ENCODE peak calls at places on chromosomes 11 and 22, in four cellular contexts. One of them, this sample, is unnamed.

GRCh38 chr22:25709758-25710157 is 32.2 kb upstream of the MYO18B start:
- DNase-seq in AG04450: no peak
- DNase-seq in dermis microvascular lymphatic vessel endothelial cell: no peak
- DNase-seq in stimulated activated CD4-positive, alpha-beta T cell treated with anti-CD3 and anti-CD28 coated beads, TNF-alpha, amount 100 ng/mL, for 4 hours: no peak
- DNase-seq in this sample: no peak

GRCh38 chr22:38788016-38788415 is 5.9 kb downstream of the DNAL4 start:
- DNase-seq in AG04450: no peak
- DNase-seq in dermis microvascular lymphatic vessel endothelial cell: no peak
- DNase-seq in stimulated activated CD4-positive, alpha-beta T cell treated with anti-CD3 and anti-CD28 coated beads, TNF-alpha, amount 100 ng/mL, for 4 hours: no peak
- DNase-seq in this sample: no peak

GRCh38 chr11:94526645-94527438 is 14.6 kb downstream of the C11orf97 start:
- DNase-seq in AG04450: no peak
- DNase-seq in dermis microvascular lymphatic vessel endothelial cell: no peak
- DNase-seq in stimulated activated CD4-positive, alpha-beta T cell treated with anti-CD3 and anti-CD28 coated beads, TNF-alpha, amount 100 ng/mL, for 4 hours: no peak
- DNase-seq in this sample: no peak

GRCh38 chr22:19996694-19997384 is 19.8 kb downstream of the ARVCF start:
- DNase-seq in AG04450: no peak
- DNase-seq in dermis microvascular lymphatic vessel endothelial cell: no peak
- DNase-seq in stimulated activated CD4-positive, alpha-beta T cell treated with anti-CD3 and anti-CD28 coated beads, TNF-alpha, amount 100 ng/mL, for 4 hours: no peak
- DNase-seq in this sample: no peak

GRCh38 chr11:2072551-2073261 is 66.5 kb downstream of the IGF2 start:
- DNase-seq in AG04450: no peak
- DNase-seq in dermis microvascular lymphatic vessel endothelial cell: no peak
- DNase-seq in stimulated activated CD4-positive, alpha-beta T cell treated with anti-CD3 and anti-CD28 coated beads, TNF-alpha, amount 100 ng/mL, for 4 hours: no peak
- DNase-seq in this sample: no peak

GRCh38 chr22:45298934-45299505 is 10.7 kb upstream of the FAM118A start:
- DNase-seq in AG04450: no peak
- DNase-seq in dermis microvascular lymphatic vessel endothelial cell: no peak
- DNase-seq in stimulated activated CD4-positive, alpha-beta T cell treated with anti-CD3 and anti-CD28 coated beads, TNF-alpha, amount 100 ng/mL, for 4 hours: no peak
- DNase-seq in this sample: no peak

GRCh38 chr11:112016765-112017356 is 8.3 kb upstream of the DLAT start:
- DNase-seq in AG04450: no peak
- DNase-seq in dermis microvascular lymphatic vessel endothelial cell: no peak
- DNase-seq in stimulated activated CD4-positive, alpha-beta T cell treated with anti-CD3 and anti-CD28 coated beads, TNF-alpha, amount 100 ng/mL, for 4 hours: no peak
- DNase-seq in this sample: peak; percentile 40

GRCh38 chr11:60994450-60995135 is 23.1 kb downstream of the CD6 start:
- DNase-seq in AG04450: no peak
- DNase-seq in dermis microvascular lymphatic vessel endothelial cell: no peak
- DNase-seq in stimulated activated CD4-positive, alpha-beta T cell treated with anti-CD3 and anti-CD28 coated beads, TNF-alpha, amount 100 ng/mL, for 4 hours: no peak
- DNase-seq in this sample: no peak

GRCh38 chr22:36885474-36885873 is 24.7 kb downstream of the NCF4 start:
- DNase-seq in AG04450: no peak
- DNase-seq in dermis microvascular lymphatic vessel endothelial cell: no peak
- DNase-seq in stimulated activated CD4-positive, alpha-beta T cell treated with anti-CD3 and anti-CD28 coated beads, TNF-alpha, amount 100 ng/mL, for 4 hours: no peak
- DNase-seq in this sample: peak; percentile 10

GRCh38 chr11:134289789-134290188 is 13.6 kb downstream of the GLB1L3 start:
- DNase-seq in AG04450: no peak
- DNase-seq in dermis microvascular lymphatic vessel endothelial cell: no peak
- DNase-seq in stimulated activated CD4-positive, alpha-beta T cell treated with anti-CD3 and anti-CD28 coated beads, TNF-alpha, amount 100 ng/mL, for 4 hours: no peak
- DNase-seq in this sample: no peak

GRCh38 chr11:108223449-108224149 is 732 bp downstream of the ATM start:
- DNase-seq in AG04450: no peak
- DNase-seq in dermis microvascular lymphatic vessel endothelial cell: no peak
- DNase-seq in stimulated activated CD4-positive, alpha-beta T cell treated with anti-CD3 and anti-CD28 coated beads, TNF-alpha, amount 100 ng/mL, for 4 hours: no peak
- DNase-seq in this sample: peak; percentile 37

GRCh38 chr11:8229299-8230177 is 34.1 kb downstream of the LMO1 start:
- DNase-seq in AG04450: no peak
- DNase-seq in dermis microvascular lymphatic vessel endothelial cell: no peak
- DNase-seq in stimulated activated CD4-positive, alpha-beta T cell treated with anti-CD3 and anti-CD28 coated beads, TNF-alpha, amount 100 ng/mL, for 4 hours: no peak
- DNase-seq in this sample: no peak

GRCh38 chr22:35409783-35410662 is 10.1 kb downstream of the MCM5 start:
- DNase-seq in AG04450: no peak
- DNase-seq in dermis microvascular lymphatic vessel endothelial cell: no peak
- DNase-seq in stimulated activated CD4-positive, alpha-beta T cell treated with anti-CD3 and anti-CD28 coated beads, TNF-alpha, amount 100 ng/mL, for 4 hours: no peak
- DNase-seq in this sample: no peak

GRCh38 chr22:48104786-48105185 is 1342.3 kb downstream of the TBC1D22A start:
- DNase-seq in AG04450: no peak
- DNase-seq in dermis microvascular lymphatic vessel endothelial cell: no peak
- DNase-seq in stimulated activated CD4-positive, alpha-beta T cell treated with anti-CD3 and anti-CD28 coated beads, TNF-alpha, amount 100 ng/mL, for 4 hours: no peak
- DNase-seq in this sample: no peak

GRCh38 chr11:46900091-46900746 is 18.1 kb downstream of the LRP4 start:
- DNase-seq in AG04450: no peak
- DNase-seq in dermis microvascular lymphatic vessel endothelial cell: no peak
- DNase-seq in stimulated activated CD4-positive, alpha-beta T cell treated with anti-CD3 and anti-CD28 coated beads, TNF-alpha, amount 100 ng/mL, for 4 hours: no peak
- DNase-seq in this sample: no peak

GRCh38 chr11:44680982-44681597 is 45.7 kb upstream of the TSPAN18 start:
- DNase-seq in AG04450: no peak
- DNase-seq in dermis microvascular lymphatic vessel endothelial cell: no peak
- DNase-seq in stimulated activated CD4-positive, alpha-beta T cell treated with anti-CD3 and anti-CD28 coated beads, TNF-alpha, amount 100 ng/mL, for 4 hours: peak; percentile 15
- DNase-seq in this sample: no peak

GRCh38 chr11:83583953-83584352 is 297.8 kb upstream of the CCDC90B start:
- DNase-seq in AG04450: no peak
- DNase-seq in dermis microvascular lymphatic vessel endothelial cell: no peak
- DNase-seq in stimulated activated CD4-positive, alpha-beta T cell treated with anti-CD3 and anti-CD28 coated beads, TNF-alpha, amount 100 ng/mL, for 4 hours: no peak
- DNase-seq in this sample: no peak